ENCODE peak calls at places on chromosome 9, in eight cellular contexts. One of them, this sample, is unnamed.

GRCh38 chr9:136721339-136722092 is 9.1 kb downstream of the DIPK1B start:
- DNase-seq in ovary: no peak
- DNase-seq in A549: no peak
- DNase-seq in K562: no peak
- DNase-seq in H1: no peak
- DNase-seq in stomach: no peak
- DNase-seq in sigmoid colon: no peak
- DNase-seq in HepG2: no peak
- DNase-seq in this sample: no peak

GRCh38 chr9:114718801-114719221 is 36.8 kb upstream of the TEX48 start:
- DNase-seq in ovary: no peak
- DNase-seq in A549: no peak
- DNase-seq in K562: peak
- DNase-seq in H1: no peak
- DNase-seq in stomach: peak
- DNase-seq in sigmoid colon: no peak
- DNase-seq in HepG2: no peak
- DNase-seq in this sample: peak

GRCh38 chr9:115373000-115373709 is 255.2 kb upstream of the TNC start:
- DNase-seq in ovary: no peak
- DNase-seq in A549: peak
- DNase-seq in K562: no peak
- DNase-seq in H1: no peak
- DNase-seq in stomach: peak
- DNase-seq in sigmoid colon: no peak
- DNase-seq in HepG2: peak
- DNase-seq in this sample: no peak

GRCh38 chr9:37338218-37338617 is 84.3 kb upstream of the GRHPR start:
- DNase-seq in ovary: no peak
- DNase-seq in A549: no peak
- DNase-seq in K562: no peak
- DNase-seq in H1: no peak
- DNase-seq in stomach: no peak
- DNase-seq in sigmoid colon: no peak
- DNase-seq in HepG2: no peak
- DNase-seq in this sample: no peak

GRCh38 chr9:108297025-108297424 is 558.8 kb downstream of the ACTL7B start:
- DNase-seq in ovary: no peak
- DNase-seq in A549: no peak
- DNase-seq in K562: no peak
- DNase-seq in H1: no peak
- DNase-seq in stomach: no peak
- DNase-seq in sigmoid colon: peak
- DNase-seq in HepG2: no peak
- DNase-seq in this sample: no peak

GRCh38 chr9:114149765-114150340 is 5.5 kb upstream of the COL27A1 start:
- DNase-seq in ovary: no peak
- DNase-seq in A549: no peak
- DNase-seq in K562: no peak
- DNase-seq in H1: no peak
- DNase-seq in stomach: no peak
- DNase-seq in sigmoid colon: no peak
- DNase-seq in HepG2: no peak
- DNase-seq in this sample: no peak

GRCh38 chr9:27499481-27499880 is 24.6 kb upstream of the IFNK start:
- DNase-seq in ovary: no peak
- DNase-seq in A549: peak
- DNase-seq in K562: no peak
- DNase-seq in H1: no peak
- DNase-seq in stomach: no peak
- DNase-seq in sigmoid colon: no peak
- DNase-seq in HepG2: no peak
- DNase-seq in this sample: no peak

GRCh38 chr9:13149454-13149853 is 130.0 kb downstream of the MPDZ start:
- DNase-seq in ovary: no peak
- DNase-seq in A549: no peak
- DNase-seq in K562: no peak
- DNase-seq in H1: no peak
- DNase-seq in stomach: no peak
- DNase-seq in sigmoid colon: no peak
- DNase-seq in HepG2: no peak
- DNase-seq in this sample: peak

GRCh38 chr9:135410831-135411473 is 68.6 kb upstream of the PPP1R26 start:
- DNase-seq in ovary: no peak
- DNase-seq in A549: no peak
- DNase-seq in K562: no peak
- DNase-seq in H1: peak
- DNase-seq in stomach: no peak
- DNase-seq in sigmoid colon: no peak
- DNase-seq in HepG2: peak
- DNase-seq in this sample: no peak

DNA sequence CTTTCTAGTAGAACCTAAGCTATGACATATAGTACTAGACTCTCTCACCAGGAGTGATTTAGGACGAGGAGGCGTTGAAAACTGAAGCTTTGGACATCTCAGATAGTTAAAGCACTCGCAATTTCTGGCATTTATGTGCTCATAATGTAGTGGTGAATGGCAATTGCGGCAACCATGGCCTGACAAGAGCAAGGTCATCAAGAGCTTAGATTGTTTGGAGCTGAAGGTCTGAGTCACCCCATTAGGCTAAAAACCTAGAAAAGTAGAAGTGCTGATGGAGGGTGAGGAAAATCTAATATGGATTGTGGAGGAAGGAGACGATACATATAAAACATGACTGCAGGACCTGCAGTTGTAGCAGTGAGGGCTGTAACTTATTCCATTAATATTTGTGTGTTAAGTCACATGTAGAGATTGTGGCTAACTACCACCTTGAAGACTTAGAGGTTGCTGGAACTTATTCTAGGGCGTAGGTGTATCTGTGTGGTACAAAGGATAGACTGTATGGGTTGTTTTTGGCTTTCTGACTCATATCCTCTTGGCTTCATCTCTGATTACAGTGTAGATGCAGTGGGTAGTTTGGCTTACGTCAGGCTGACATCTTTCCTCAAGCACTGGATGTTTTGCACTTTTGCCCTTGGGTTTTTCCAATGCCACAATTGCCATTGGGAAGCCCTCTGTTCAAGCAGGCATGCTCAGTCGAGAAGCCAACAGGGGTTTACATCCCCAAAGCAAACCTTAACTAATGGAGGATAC is 138.9 kb upstream of the CDKN2B start:
- DNase-seq in ovary: no peak
- DNase-seq in A549: no peak
- DNase-seq in K562: no peak
- DNase-seq in H1: no peak
- DNase-seq in stomach: no peak
- DNase-seq in sigmoid colon: no peak
- DNase-seq in HepG2: peak
- DNase-seq in this sample: no peak
- TF ChIP-seq EP300 in ovary: no peak
- TF ChIP-seq EP300 in A549: peak
- TF ChIP-seq EP300 in K562: no peak
- TF ChIP-seq EP300 in H1: no peak
- TF ChIP-seq EP300 in stomach: no peak
- TF ChIP-seq EP300 in sigmoid colon: no peak
- TF ChIP-seq EP300 in HepG2: no peak
- TF ChIP-seq EP300 in this sample: no peak

DNA sequence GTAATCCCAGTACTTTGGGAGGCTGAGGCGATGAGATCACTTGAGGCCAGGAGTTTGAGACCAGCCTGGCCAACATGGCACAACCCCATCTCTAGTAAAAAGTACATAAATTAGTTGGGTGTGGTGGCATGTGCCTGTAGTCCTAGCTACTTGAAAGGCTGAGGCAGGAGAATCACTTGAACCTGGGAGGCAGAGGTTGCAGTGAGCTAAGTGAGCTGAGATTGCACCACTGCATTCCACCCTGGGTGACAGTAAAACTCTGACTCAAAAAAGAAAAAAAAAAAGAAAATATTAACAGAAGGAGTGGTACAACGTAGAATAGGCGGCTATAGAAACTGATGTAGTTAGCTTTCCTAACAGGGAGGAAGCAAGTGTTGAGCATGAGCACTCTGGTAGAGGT is 59.9 kb downstream of the PBX3 start:
- DNase-seq in ovary: no peak
- DNase-seq in A549: no peak
- DNase-seq in K562: no peak
- DNase-seq in H1: no peak
- DNase-seq in stomach: no peak
- DNase-seq in sigmoid colon: no peak
- DNase-seq in HepG2: no peak
- DNase-seq in this sample: no peak
- TF ChIP-seq EP300 in ovary: no peak
- TF ChIP-seq EP300 in A549: no peak
- TF ChIP-seq EP300 in K562: no peak
- TF ChIP-seq EP300 in H1: no peak
- TF ChIP-seq EP300 in stomach: no peak
- TF ChIP-seq EP300 in sigmoid colon: no peak
- TF ChIP-seq EP300 in HepG2: no peak
- TF ChIP-seq EP300 in this sample: no peak

GRCh38 chr9:87701491-87701890 is 24.4 kb upstream of the CTSL start:
- DNase-seq in ovary: no peak
- DNase-seq in A549: no peak
- DNase-seq in K562: no peak
- DNase-seq in H1: no peak
- DNase-seq in stomach: no peak
- DNase-seq in sigmoid colon: no peak
- DNase-seq in HepG2: no peak
- DNase-seq in this sample: no peak

GRCh38 chr9:87701931-87702421 is 23.9 kb upstream of the CTSL start:
- DNase-seq in ovary: no peak
- DNase-seq in A549: no peak
- DNase-seq in K562: no peak
- DNase-seq in H1: no peak
- DNase-seq in stomach: no peak
- DNase-seq in sigmoid colon: no peak
- DNase-seq in HepG2: no peak
- DNase-seq in this sample: no peak

GRCh38 chr9:87698069-87698809 is 27.7 kb upstream of the CTSL start:
- DNase-seq in ovary: no peak
- DNase-seq in A549: no peak
- DNase-seq in K562: no peak
- DNase-seq in H1: no peak
- DNase-seq in stomach: no peak
- DNase-seq in sigmoid colon: no peak
- DNase-seq in HepG2: no peak
- DNase-seq in this sample: no peak

GRCh38 chr9:87702921-87703320 is 23.0 kb upstream of the CTSL start:
- DNase-seq in ovary: no peak
- DNase-seq in A549: no peak
- DNase-seq in K562: no peak
- DNase-seq in H1: no peak
- DNase-seq in stomach: no peak
- DNase-seq in sigmoid colon: no peak
- DNase-seq in HepG2: no peak
- DNase-seq in this sample: no peak

GRCh38 chr9:87699835-87700234 is 26.1 kb upstream of the CTSL start:
- DNase-seq in ovary: no peak
- DNase-seq in A549: no peak
- DNase-seq in K562: no peak
- DNase-seq in H1: no peak
- DNase-seq in stomach: no peak
- DNase-seq in sigmoid colon: no peak
- DNase-seq in HepG2: no peak
- DNase-seq in this sample: no peak
- TF ChIP-seq EP300 in ovary: no peak
- TF ChIP-seq EP300 in A549: no peak
- TF ChIP-seq EP300 in K562: no peak
- TF ChIP-seq EP300 in H1: no peak
- TF ChIP-seq EP300 in stomach: no peak
- TF ChIP-seq EP300 in sigmoid colon: no peak
- TF ChIP-seq EP300 in HepG2: no peak
- TF ChIP-seq EP300 in this sample: no peak

DNA sequence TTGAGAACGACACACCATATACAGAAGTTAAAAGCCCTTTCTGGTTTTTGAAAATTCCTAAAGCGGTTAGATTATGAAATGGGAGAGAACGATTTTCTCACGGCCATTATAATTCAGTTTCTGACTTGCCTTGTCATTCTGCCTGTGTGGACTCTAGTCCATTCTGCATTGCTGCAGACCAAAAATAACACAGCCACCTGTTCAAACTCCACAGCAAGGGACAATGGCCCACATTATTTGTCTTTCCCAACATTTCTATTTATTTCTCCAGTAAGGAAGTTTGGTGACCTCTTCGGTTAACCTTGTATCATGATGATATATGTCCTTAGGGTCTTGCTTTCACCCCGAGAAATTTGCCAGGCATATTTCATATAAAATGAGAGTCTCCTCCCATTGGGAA is 497.7 kb downstream of the BRINP1 start:
- DNase-seq in ovary: no peak
- DNase-seq in A549: no peak
- DNase-seq in K562: no peak
- DNase-seq in H1: no peak
- DNase-seq in stomach: no peak
- DNase-seq in sigmoid colon: no peak
- DNase-seq in HepG2: no peak
- DNase-seq in this sample: no peak
- TF ChIP-seq EP300 in ovary: no peak
- TF ChIP-seq EP300 in A549: no peak
- TF ChIP-seq EP300 in K562: no peak
- TF ChIP-seq EP300 in H1: no peak
- TF ChIP-seq EP300 in stomach: no peak
- TF ChIP-seq EP300 in sigmoid colon: no peak
- TF ChIP-seq EP300 in HepG2: no peak
- TF ChIP-seq EP300 in this sample: no peak

DNA sequence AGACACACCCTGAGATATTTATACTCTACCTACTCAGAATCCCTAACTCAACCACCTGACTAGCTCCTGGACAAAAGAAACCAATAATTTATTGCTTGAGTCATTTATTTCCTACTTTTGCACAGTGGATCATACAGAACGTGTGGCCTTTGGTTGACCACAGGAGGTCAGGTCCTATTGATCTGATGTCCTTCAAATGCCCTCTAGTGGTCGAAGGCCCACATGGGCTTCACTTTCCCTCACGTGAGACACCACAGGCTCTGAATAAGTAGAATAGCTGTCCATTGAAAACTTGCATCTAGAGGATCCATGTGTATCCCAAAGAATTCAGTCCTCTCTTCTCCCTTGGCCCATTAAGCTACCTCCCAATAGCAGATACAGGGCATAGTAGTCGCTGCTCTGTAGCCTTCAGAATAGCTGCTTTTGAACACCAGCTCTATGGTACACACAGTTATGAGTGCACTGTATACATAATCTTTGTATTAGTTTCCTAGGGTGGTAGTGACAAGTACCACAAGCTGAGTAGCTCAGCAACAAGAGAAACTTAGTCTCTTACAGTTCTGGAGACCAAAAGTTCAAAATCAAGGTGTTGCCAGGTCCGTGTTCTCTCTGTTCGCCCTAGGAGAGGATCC is 177.6 kb upstream of the SMARCA2 start:
- DNase-seq in ovary: no peak
- DNase-seq in A549: peak
- DNase-seq in K562: peak
- DNase-seq in H1: peak
- DNase-seq in stomach: no peak
- DNase-seq in sigmoid colon: no peak
- DNase-seq in HepG2: peak
- DNase-seq in this sample: peak
- TF ChIP-seq EP300 in ovary: no peak
- TF ChIP-seq EP300 in A549: no peak
- TF ChIP-seq EP300 in K562: no peak
- TF ChIP-seq EP300 in H1: no peak
- TF ChIP-seq EP300 in stomach: no peak
- TF ChIP-seq EP300 in sigmoid colon: no peak
- TF ChIP-seq EP300 in HepG2: no peak
- TF ChIP-seq EP300 in this sample: no peak

GRCh38 chr9:98521141-98521540 is 187.6 kb downstream of the GABBR2 start:
- DNase-seq in ovary: no peak
- DNase-seq in A549: no peak
- DNase-seq in K562: no peak
- DNase-seq in H1: no peak
- DNase-seq in stomach: no peak
- DNase-seq in sigmoid colon: no peak
- DNase-seq in HepG2: no peak
- DNase-seq in this sample: no peak
- TF ChIP-seq EP300 in ovary: no peak
- TF ChIP-seq EP300 in A549: no peak
- TF ChIP-seq EP300 in K562: no peak
- TF ChIP-seq EP300 in H1: no peak
- TF ChIP-seq EP300 in stomach: no peak
- TF ChIP-seq EP300 in sigmoid colon: no peak
- TF ChIP-seq EP300 in HepG2: no peak
- TF ChIP-seq EP300 in this sample: no peak